ENCODE peak calls at places on chromosomes 2 and 18, in six cellular contexts. C, Z, J, W, K and X are unnamed samples.

GRCh38 chr2:83826601-83827000 is 632.5 kb downstream of the SUCLG1 start:
- DNase-seq in C (no peak), Z (no peak), J (peak; percentile 22), W (no peak), K (no peak), X (no peak)

GRCh38 chr18:63207154-63207790 is 112.3 kb downstream of the BCL2 start:
- DNase-seq in C (no peak), Z (no peak), J (no peak), W (no peak), K (no peak), X (no peak)

GRCh38 chr2:43293744-43294695 is 67.6 kb upstream of the ZFP36L2 start:
- DNase-seq in C (no peak), Z (peak; percentile 5), J (no peak), W (peak; percentile 76), K (peak; percentile 97), X (no peak)

GRCh38 chr2:43178602-43179542 is 47.5 kb downstream of the ZFP36L2 start:
- DNase-seq in C (peak; percentile 77), Z (peak; percentile 36), J (peak; percentile 86), W (peak; percentile 94), K (peak; percentile 64), X (peak; percentile 89)

GRCh38 chr2:200741468-200742202 is 70.1 kb upstream of the BZW1 start:
- DNase-seq in C (no peak), Z (no peak), J (no peak), W (no peak), K (no peak), X (peak; percentile 37)

GRCh38 chr2:206713770-206714169 is 4.4 kb downstream of the DYTN start:
- DNase-seq in C (no peak), Z (no peak), J (no peak), W (no peak), K (no peak), X (no peak)

GRCh38 chr2:188151670-188152069 is 140.0 kb upstream of the GULP1 start:
- DNase-seq in C (no peak), Z (no peak), J (no peak), W (no peak), K (no peak), X (no peak)

GRCh38 chr2:128995086-128995485 is 676.4 kb upstream of the HS6ST1 start:
- DNase-seq in C (no peak), Z (no peak), J (no peak), W (no peak), K (no peak), X (no peak)

GRCh38 chr18:23824704-23825103 is 135.5 kb downstream of the LAMA3 start:
- DNase-seq in C (no peak), Z (no peak), J (no peak), W (no peak), K (no peak), X (no peak)
- H3K27ac ChIP-seq in C (no peak overlapping the region), Z (no peak overlapping the region), J (no peak overlapping the region), W (peak overlapping the region; percentile 75), K (no peak overlapping the region), X (no peak overlapping the region)

DNA sequence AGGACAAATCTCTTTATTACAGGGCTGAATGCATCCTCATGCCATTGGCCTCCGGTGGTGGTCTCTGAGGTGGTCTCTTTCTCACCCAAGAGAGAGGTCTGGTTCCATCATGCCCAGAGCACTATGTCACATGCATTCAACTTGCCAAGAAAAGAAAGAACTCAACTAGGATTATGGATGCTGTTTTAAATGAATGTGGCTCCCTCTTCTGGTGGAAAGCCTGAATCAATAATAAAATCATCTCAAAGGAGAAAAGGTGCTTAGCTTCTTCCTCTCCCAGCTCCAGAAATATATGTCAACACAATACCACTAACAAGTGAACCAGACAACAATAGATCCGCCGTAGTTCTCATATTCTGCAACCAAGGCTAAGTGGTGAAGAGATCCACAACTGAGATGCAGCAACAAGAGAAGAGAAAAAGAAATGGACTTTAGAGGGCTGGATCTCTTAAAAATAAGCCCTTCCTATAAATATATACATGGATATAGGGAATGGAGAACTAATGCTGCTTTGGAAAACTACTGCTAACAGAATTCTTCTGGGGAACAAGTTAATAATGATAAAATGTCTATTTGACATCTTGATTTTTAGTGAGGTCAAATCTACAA is 396.8 kb downstream of the NCKAP5 start:
- DNase-seq in C (no peak), Z (no peak), J (no peak), W (no peak), K (peak; percentile 48), X (no peak)
- TF ChIP-seq CTCF in C (peak; percentile 63), Z (no peak), J (peak; percentile 55), W (peak; percentile 58), K (peak; percentile 44), X (peak; percentile 62)

GRCh38 chr2:236219411-236219810 is 44.8 kb downstream of the ASB18 start:
- DNase-seq in C (no peak), Z (no peak), J (no peak), W (no peak), K (no peak), X (no peak)
- H3K27ac ChIP-seq in C (no peak overlapping the region), Z (no peak overlapping the region), J (no peak overlapping the region), W (no peak overlapping the region), K (no peak overlapping the region), X (no peak overlapping the region)

GRCh38 chr2:219457784-219458369 is 23.2 kb downstream of the SPEG start:
- DNase-seq in C (peak; percentile 62), Z (no peak), J (no peak), W (no peak), K (no peak), X (no peak)
- TF ChIP-seq CTCF in C (peak; percentile 8), Z (no peak), J (no peak), W (no peak), K (no peak), X (no peak)

GRCh38 chr2:136253288-136254004 is 135.5 kb upstream of the CXCR4 start:
- DNase-seq in C (peak; percentile 66), Z (no peak), J (no peak), W (peak; percentile 75), K (no peak), X (peak; percentile 76)
- H3K27ac ChIP-seq in C (no peak overlapping the region), Z (no peak overlapping the region), J (no peak overlapping the region), W (peak overlapping the region; percentile 25), K (no peak overlapping the region), X (no peak overlapping the region)